ENCODE peak calls at places on chromosomes 3 and 15, in ten cellular contexts. K is MM.1S, M is epithelial cell of proximal tubule, P is transverse colon, D is OCI-LY7, W is fibroblast of pulmonary artery, O is GM12865, R is GM20000, I is GM12864, F is cardiac fibroblast. G is an unnamed sample.

GRCh38 chr3:150227839-150228238 is 180.3 kb upstream of the TSC22D2 start:
- DNase-seq in K (peak; percentile 39), M (no peak), P (peak; percentile 64), D (peak; percentile 70), W (peak; percentile 79), O (peak; percentile 79), R (peak; percentile 47), I (peak; percentile 10), F (peak; percentile 79), G (peak; percentile 55)

GRCh38 chr3:35744419-35744818 is 105.1 kb downstream of the ARPP21 start:
- DNase-seq in K (no peak), M (peak; percentile 0), P (no peak), D (no peak), W (no peak), O (no peak), R (no peak), I (no peak), F (no peak), G (no peak)

GRCh38 chr3:161406594-161407555 is 35.6 kb upstream of the SPTSSB start:
- DNase-seq in K (peak; percentile 44), M (no peak), P (no peak), D (no peak), W (no peak), O (no peak), R (no peak), I (no peak), F (no peak), G (no peak)

GRCh38 chr15:83854314-83854713 is 200.4 kb downstream of the ADAMTSL3 start:
- DNase-seq in K (no peak), M (no peak), P (no peak), D (no peak), W (peak; percentile 54), O (no peak), R (no peak), I (no peak), F (peak; percentile 63), G (no peak)

GRCh38 chr15:101275018-101275417 is 2.3 kb downstream of the SELENOS start:
- DNase-seq in K (peak; percentile 83), M (no peak), P (no peak), D (no peak), W (no peak), O (peak; percentile 74), R (peak; percentile 61), I (peak; percentile 48), F (no peak), G (peak; percentile 52)

GRCh38 chr3:27216955-27217552 is 152.1 kb downstream of the NEK10 start:
- DNase-seq in K (no peak), M (no peak), P (no peak), D (no peak), W (peak; percentile 40), O (no peak), R (no peak), I (no peak), F (peak; percentile 59), G (no peak)

GRCh38 chr3:110237091-110237615 is 834.5 kb upstream of the NECTIN3 start:
- DNase-seq in K (no peak), M (no peak), P (no peak), D (no peak), W (no peak), O (no peak), R (no peak), I (no peak), F (no peak), G (no peak)

GRCh38 chr15:89883518-89883917 is 10.3 kb downstream of the AP3S2 start:
- DNase-seq in K (no peak), M (no peak), P (no peak), D (no peak), W (no peak), O (no peak), R (no peak), I (no peak), F (no peak), G (no peak)

GRCh38 chr15:32718082-32718821 is 448 bp downstream of the GREM1 start:
- DNase-seq in K (no peak), M (no peak), P (peak; percentile 17), D (no peak), W (no peak), O (no peak), R (peak; percentile 27), I (no peak), F (peak; percentile 55), G (peak; percentile 33)

GRCh38 chr15:29668120-29668602 is 154.1 kb downstream of the TJP1 start:
- DNase-seq in K (peak; percentile 84), M (peak; percentile 68), P (peak; percentile 83), D (peak; percentile 65), W (peak; percentile 92), O (peak; percentile 71), R (no peak), I (peak; percentile 1), F (peak; percentile 95), G (no peak)

GRCh38 chr15:38843736-38844590 is 279.3 kb upstream of the RASGRP1 start:
- DNase-seq in K (no peak), M (no peak), P (no peak), D (no peak), W (peak; percentile 69), O (peak; percentile 9), R (no peak), I (no peak), F (peak; percentile 67), G (no peak)

GRCh38 chr3:9730747-9731205 is 759 bp upstream of the BRPF1 start:
- DNase-seq in K (no peak), M (no peak), P (no peak), D (no peak), W (peak; percentile 38), O (no peak), R (no peak), I (no peak), F (no peak), G (no peak)

GRCh38 chr3:15271785-15272381 is 60.5 kb downstream of the SH3BP5 start:
- DNase-seq in K (no peak), M (no peak), P (peak; percentile 73), D (peak; percentile 50), W (no peak), O (peak; percentile 93), R (peak; percentile 67), I (peak; percentile 84), F (no peak), G (peak; percentile 75)

GRCh38 chr3:123719785-123720531 is 135.1 kb upstream of the HACD2 start:
- DNase-seq in K (no peak), M (no peak), P (peak; percentile 60), D (no peak), W (no peak), O (no peak), R (no peak), I (no peak), F (no peak), G (no peak)

GRCh38 chr3:105349988-105350387 is 16.7 kb upstream of the ALCAM start:
- DNase-seq in K (no peak), M (no peak), P (no peak), D (no peak), W (no peak), O (no peak), R (no peak), I (no peak), F (peak; percentile 75), G (no peak)

GRCh38 chr3:196120291-196120951 is 38.5 kb upstream of the TFRC start:
- DNase-seq in K (no peak), M (no peak), P (no peak), D (peak; percentile 40), W (no peak), O (peak; percentile 60), R (no peak), I (no peak), F (no peak), G (no peak)

DNA sequence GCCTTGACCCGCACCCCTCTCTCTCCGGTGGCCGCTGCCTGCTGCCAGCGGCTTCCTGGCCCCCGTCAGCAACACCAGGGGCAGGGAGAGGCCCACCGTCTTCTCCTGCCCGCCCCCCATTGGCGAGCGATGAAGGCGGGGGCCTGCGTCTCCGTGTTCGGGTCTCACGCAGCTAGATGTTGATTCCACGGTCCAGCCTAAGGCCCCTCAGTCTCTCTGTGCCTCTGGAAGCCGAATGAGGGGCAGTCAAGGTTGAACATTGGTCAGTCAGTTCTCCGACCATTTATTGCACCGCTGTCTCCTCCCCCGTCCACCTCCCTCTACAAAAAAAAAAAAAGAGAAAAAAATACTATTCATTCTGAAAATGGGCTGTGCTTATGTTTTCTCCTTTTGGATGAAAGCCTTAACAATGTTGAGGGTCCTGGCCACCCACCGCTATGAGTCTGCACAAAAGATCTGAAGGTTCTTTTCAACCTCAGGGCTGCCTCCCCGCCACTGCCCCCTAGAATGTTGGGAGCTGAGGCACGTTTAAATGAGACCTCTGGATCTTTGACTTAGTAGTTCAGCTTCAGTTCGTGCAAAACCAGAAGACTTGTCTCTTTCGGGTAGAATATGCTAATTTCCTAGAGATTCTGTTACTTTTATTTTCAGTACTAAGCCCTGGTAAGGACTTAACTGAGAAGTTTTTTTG is 724 bp downstream of the IREB2 start:
- DNase-seq in K (peak; percentile 49), M (no peak), P (no peak), D (peak; percentile 58), W (peak; percentile 19), O (peak; percentile 41), R (peak; percentile 39), I (no peak), F (peak; percentile 36), G (no peak)
- TF ChIP-seq CTCF in K (peak; percentile 25), M (peak; percentile 49), P (no peak), D (peak; percentile 71), W (peak; percentile 34), O (peak; percentile 6), R (no peak), I (peak; percentile 8), F (peak; percentile 38), G (no peak)

GRCh38 chr3:145812396-145812795 is 348.6 kb downstream of the PLOD2 start:
- DNase-seq in K (no peak), M (no peak), P (no peak), D (no peak), W (no peak), O (no peak), R (no peak), I (no peak), F (no peak), G (no peak)

GRCh38 chr3:145807990-145808389 is 353.0 kb downstream of the PLOD2 start:
- DNase-seq in K (no peak), M (no peak), P (no peak), D (peak; percentile 0), W (peak; percentile 73), O (peak; percentile 9), R (no peak), I (no peak), F (peak; percentile 43), G (no peak)
- TF ChIP-seq CTCF in K (no peak), M (peak; percentile 47), P (no peak), D (peak; percentile 46), W (peak; percentile 39), O (peak; percentile 17), R (no peak), I (peak; percentile 6), F (peak; percentile 43), G (peak; percentile 31)

DNA sequence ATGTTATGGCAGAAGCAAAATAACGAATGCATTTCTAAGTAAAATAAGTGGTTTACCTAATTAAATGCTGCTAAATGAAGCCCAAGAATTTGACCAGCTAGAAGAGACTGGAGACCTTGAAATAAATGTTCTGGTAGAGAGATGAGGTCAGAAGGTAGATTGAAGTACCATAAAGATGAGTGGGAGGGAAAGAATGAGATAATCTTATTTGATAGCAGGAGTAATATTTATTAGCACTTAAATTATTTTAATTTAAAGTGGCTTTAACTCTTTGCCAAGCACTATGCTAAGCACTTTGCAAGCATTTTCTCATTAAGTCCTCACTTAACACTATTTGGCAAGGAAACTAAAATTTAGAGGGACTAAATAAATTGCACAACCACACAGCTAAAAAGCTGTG is 314.9 kb upstream of the CCDC54 start:
- DNase-seq in K (no peak), M (no peak), P (no peak), D (no peak), W (no peak), O (no peak), R (no peak), I (no peak), F (no peak), G (no peak)
- TF ChIP-seq CTCF in K (no peak), M (no peak), P (no peak), D (no peak), W (no peak), O (no peak), R (no peak), I (no peak), F (no peak), G (no peak)

GRCh38 chr3:147838650-147839049 is 429.5 kb downstream of the ZIC1 start:
- DNase-seq in K (no peak), M (no peak), P (no peak), D (no peak), W (peak; percentile 32), O (peak; percentile 50), R (no peak), I (no peak), F (peak; percentile 34), G (no peak)
- TF ChIP-seq CTCF in K (no peak), M (peak; percentile 71), P (peak; percentile 23), D (peak; percentile 18), W (peak; percentile 46), O (peak; percentile 11), R (peak; percentile 28), I (peak; percentile 41), F (no peak), G (peak; percentile 22)